ENCODE peak calls at places on chromosomes 3 and 15, in eight cellular contexts. W is HL-60, Y is psoas muscle, R is K562, L is body of pancreas, V is kidney epithelial cell, P is colonic mucosa, Z is heart left ventricle. O is an unnamed sample.

GRCh38 chr3:96012941-96013340 is 801.5 kb upstream of the EPHA6 start:
- DNase-seq in W (no peak), Y (no peak), R (no peak), L (no peak), V (no peak), P (no peak), Z (no peak), O (no peak)

GRCh38 chr15:63476229-63476632 is 28.2 kb upstream of the USP3 start:
- DNase-seq in W (no peak), Y (no peak), R (no peak), L (no peak), V (peak), P (no peak), Z (no peak), O (no peak)

GRCh38 chr15:90184119-90184785 is 16.9 kb upstream of the SEMA4B start:
- DNase-seq in W (no peak), Y (peak), R (peak), L (peak), V (peak), P (peak), Z (peak), O (peak)

GRCh38 chr15:52144656-52145055 is 32.1 kb upstream of the BCL2L10 start:
- DNase-seq in W (no peak), Y (no peak), R (no peak), L (no peak), V (no peak), P (no peak), Z (no peak), O (no peak)

GRCh38 chr3:71549948-71550347 is 33.6 kb downstream of the FOXP1 start:
- DNase-seq in W (no peak), Y (no peak), R (no peak), L (no peak), V (no peak), P (no peak), Z (no peak), O (no peak)

GRCh38 chr3:141191097-141191749 is 40.4 kb upstream of the PXYLP1 start:
- DNase-seq in W (no peak), Y (no peak), R (no peak), L (no peak), V (no peak), P (no peak), Z (no peak), O (no peak)

GRCh38 chr15:90165659-90166489 is 35.3 kb upstream of the SEMA4B start:
- DNase-seq in W (no peak), Y (peak), R (peak), L (peak), V (peak), P (peak), Z (peak), O (peak)

GRCh38 chr3:135751991-135752390 is 213.5 kb upstream of the PPP2R3A start:
- DNase-seq in W (no peak), Y (no peak), R (no peak), L (no peak), V (no peak), P (no peak), Z (no peak), O (no peak)

GRCh38 chr3:244041-244440 is 47.5 kb downstream of the CHL1 start:
- DNase-seq in W (no peak), Y (no peak), R (no peak), L (no peak), V (no peak), P (no peak), Z (no peak), O (no peak)

GRCh38 chr3:118987466-118987865 is 47.2 kb downstream of the IGSF11 start:
- DNase-seq in W (no peak), Y (no peak), R (no peak), L (peak), V (no peak), P (peak), Z (peak), O (peak)

GRCh38 chr15:35290301-35290721 is 205.2 kb upstream of the NANOGP8 start:
- DNase-seq in W (no peak), Y (no peak), R (no peak), L (no peak), V (no peak), P (peak), Z (no peak), O (no peak)

GRCh38 chr3:54535619-54536018 is 392.2 kb downstream of the LRTM1 start:
- DNase-seq in W (no peak), Y (no peak), R (no peak), L (no peak), V (no peak), P (no peak), Z (no peak), O (no peak)

GRCh38 chr15:20348291-20348899 is 193.2 kb downstream of the GOLGA6L6 start:
- DNase-seq in W (no peak), Y (no peak), R (no peak), L (no peak), V (no peak), P (no peak), Z (no peak), O (no peak)
- H3K4me3 ChIP-seq in W (no peak), Y (no peak), R (no peak), L (no peak), V (no peak), P (no peak), Z (no peak), O (no peak)

GRCh38 chr15:39581501-39582285 is 814 bp downstream of the THBS1 start:
- DNase-seq in W (peak), Y (no peak), R (no peak), L (peak), V (no peak), P (peak), Z (peak), O (no peak)
- TF ChIP-seq CTCF in W (no peak), Y (no peak), R (peak), L (peak), V (peak), P (no peak), Z (no peak), O (peak)

DNA sequence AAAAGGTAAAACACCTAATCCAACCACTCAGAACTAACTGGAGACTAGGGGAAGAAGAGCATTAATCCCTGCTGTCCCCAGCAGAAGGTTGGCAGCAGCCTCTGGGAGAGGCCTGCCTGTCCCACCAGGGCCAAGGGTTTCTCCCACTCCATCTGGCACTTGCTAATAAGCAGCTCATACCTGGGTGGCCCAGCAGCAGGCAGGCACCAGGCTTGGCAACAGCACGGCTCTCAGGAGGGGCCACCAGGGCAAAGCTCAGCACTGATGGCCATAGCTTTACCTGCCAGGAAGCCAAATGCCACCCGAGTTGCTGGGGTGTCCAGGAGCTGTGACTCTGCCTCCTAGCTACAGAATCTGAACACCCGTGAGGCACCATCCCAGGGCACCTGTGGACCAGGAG is 58.3 kb downstream of the BOC start:
- DNase-seq in W (no peak), Y (no peak), R (no peak), L (peak), V (no peak), P (no peak), Z (no peak), O (no peak)
- H3K4me3 ChIP-seq in W (no peak), Y (no peak), R (no peak), L (no peak), V (no peak), P (no peak), Z (no peak), O (no peak)

GRCh38 chr15:83657549-83657948 is 3.6 kb downstream of the ADAMTSL3 start:
- DNase-seq in W (no peak), Y (no peak), R (peak), L (no peak), V (no peak), P (no peak), Z (no peak), O (no peak)
- TF ChIP-seq CTCF in W (no peak), Y (no peak), R (peak), L (peak), V (peak), P (no peak), Z (no peak), O (peak)

GRCh38 chr3:16932877-16933276 is 48.1 kb downstream of the PLCL2 start:
- DNase-seq in W (no peak), Y (no peak), R (no peak), L (no peak), V (no peak), P (no peak), Z (no peak), O (no peak)

GRCh38 chr3:16928386-16929132 is 43.8 kb downstream of the PLCL2 start:
- DNase-seq in W (no peak), Y (no peak), R (no peak), L (peak), V (no peak), P (no peak), Z (no peak), O (no peak)

GRCh38 chr3:16923112-16923511 is 38.4 kb downstream of the PLCL2 start:
- DNase-seq in W (no peak), Y (no peak), R (no peak), L (no peak), V (no peak), P (no peak), Z (no peak), O (no peak)

GRCh38 chr3:16927485-16927884 is 42.7 kb downstream of the PLCL2 start:
- DNase-seq in W (no peak), Y (no peak), R (no peak), L (no peak), V (no peak), P (no peak), Z (no peak), O (no peak)
- H3K4me3 ChIP-seq in W (no peak), Y (no peak), R (no peak), L (no peak), V (no peak), P (no peak), Z (no peak), O (no peak)

GRCh38 chr3:123629747-123630047 is 44.8 kb upstream of the HACD2 start:
- DNase-seq in W (no peak), Y (no peak), R (no peak), L (no peak), V (no peak), P (no peak), Z (no peak), O (no peak)
- TF ChIP-seq CTCF in W (no peak), Y (no peak), R (no peak), L (no peak), V (no peak), P (no peak), Z (no peak), O (no peak)

GRCh38 chr3:192482809-192483208 is 244.5 kb downstream of the FGF12 start:
- DNase-seq in W (no peak), Y (no peak), R (no peak), L (no peak), V (no peak), P (no peak), Z (no peak), O (no peak)

GRCh38 chr3:192487032-192487431 is 240.3 kb downstream of the FGF12 start:
- DNase-seq in W (no peak), Y (no peak), R (no peak), L (no peak), V (no peak), P (no peak), Z (no peak), O (no peak)

GRCh38 chr3:192482391-192482790 is 244.9 kb downstream of the FGF12 start:
- DNase-seq in W (no peak), Y (no peak), R (no peak), L (no peak), V (no peak), P (no peak), Z (no peak), O (no peak)

GRCh38 chr3:192481638-192482037 is 245.7 kb downstream of the FGF12 start:
- DNase-seq in W (no peak), Y (no peak), R (no peak), L (no peak), V (no peak), P (no peak), Z (no peak), O (no peak)
- H3K4me3 ChIP-seq in W (no peak), Y (no peak), R (no peak), L (no peak), V (no peak), P (no peak), Z (no peak), O (no peak)

GRCh38 chr3:102536479-102536878 is 101.7 kb downstream of the ZPLD1 start:
- DNase-seq in W (peak), Y (no peak), R (no peak), L (peak), V (no peak), P (no peak), Z (no peak), O (peak)
- TF ChIP-seq CTCF in W (peak), Y (peak), R (no peak), L (peak), V (peak), P (peak), Z (peak), O (peak)

GRCh38 chr3:124695369-124695768 is 34.9 kb upstream of the UMPS start:
- DNase-seq in W (no peak), Y (no peak), R (no peak), L (no peak), V (no peak), P (no peak), Z (no peak), O (no peak)

GRCh38 chr3:124699686-124700396 is 30.4 kb upstream of the UMPS start:
- DNase-seq in W (no peak), Y (no peak), R (no peak), L (peak), V (no peak), P (no peak), Z (no peak), O (no peak)

GRCh38 chr3:124696011-124696410 is 34.2 kb upstream of the UMPS start:
- DNase-seq in W (no peak), Y (no peak), R (no peak), L (no peak), V (no peak), P (no peak), Z (no peak), O (no peak)

GRCh38 chr3:124699033-124699432 is 31.2 kb upstream of the UMPS start:
- DNase-seq in W (no peak), Y (no peak), R (no peak), L (no peak), V (no peak), P (no peak), Z (no peak), O (no peak)

DNA sequence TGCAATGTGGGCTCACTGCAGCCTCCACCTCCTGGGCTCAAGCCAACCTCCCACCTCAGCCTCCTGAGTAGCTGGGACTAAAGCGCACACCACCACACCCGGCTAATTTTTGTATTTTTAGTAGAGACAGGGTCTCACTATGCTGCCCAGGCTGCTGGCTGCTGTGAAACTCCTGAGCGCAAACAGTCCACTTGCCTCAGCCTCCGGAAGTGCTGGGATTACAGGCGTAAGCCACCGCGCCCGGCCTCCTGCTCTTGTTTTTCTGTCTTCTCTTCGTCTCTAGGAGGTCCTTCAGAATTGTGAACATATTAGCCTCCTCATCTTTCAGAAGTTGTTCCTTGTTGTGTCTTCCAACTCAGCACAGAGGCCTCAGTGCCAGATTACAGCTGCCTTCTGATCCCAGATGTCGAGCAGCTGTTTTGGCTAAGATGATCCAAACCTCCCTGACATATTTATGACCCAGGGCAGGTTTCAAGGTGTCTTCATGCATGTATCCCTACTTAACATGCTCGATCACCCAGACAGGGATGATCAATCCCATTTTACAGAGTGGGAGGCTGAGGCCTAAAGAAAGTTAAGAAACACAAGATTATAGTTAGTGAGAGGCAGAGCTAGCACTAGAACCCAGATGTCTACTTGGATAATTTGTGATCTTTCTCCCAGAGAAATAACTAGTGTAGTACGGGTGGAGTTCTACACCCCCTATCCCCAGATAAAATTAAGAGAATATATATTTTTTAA is 32.1 kb upstream of the UMPS start:
- DNase-seq in W (no peak), Y (no peak), R (no peak), L (no peak), V (no peak), P (no peak), Z (no peak), O (no peak)
- H3K4me3 ChIP-seq in W (no peak), Y (no peak), R (no peak), L (no peak), V (no peak), P (no peak), Z (no peak), O (no peak)

GRCh38 chr15:59642351-59642750 is 15.0 kb downstream of the GTF2A2 start:
- DNase-seq in W (no peak), Y (no peak), R (no peak), L (no peak), V (no peak), P (no peak), Z (no peak), O (no peak)
- TF ChIP-seq CTCF in W (no peak), Y (no peak), R (no peak), L (no peak), V (no peak), P (no peak), Z (no peak), O (no peak)

O was measured in LNCaP clone FGC.